ENCODE peak calls at places on chromosomes 3 and 15, in four cellular contexts. V is fibroblast of lung, B is endothelial cell of umbilical vein, I is heart right ventricle. F is an unnamed sample.

GRCh38 chr3:107408513-107408912 is 31.3 kb downstream of the CCDC54 start:
- DNase-seq in V (no peak), B (no peak), I (no peak), F (no peak)

GRCh38 chr3:143974181-143974876 is 2.7 kb downstream of the DIPK2A start:
- DNase-seq in I (no peak), B (peak; percentile 51), V (no peak), F (no peak)

GRCh38 chr3:112769624-112770023 is 77.0 kb downstream of the CD200R1L start:
- DNase-seq in B (no peak), I (no peak), V (peak; percentile 69), F (no peak)

GRCh38 chr15:91942676-91943417 is 89.3 kb downstream of the SLCO3A1 start:
- DNase-seq in I (peak; percentile 63), B (no peak), V (peak; percentile 85), F (no peak)

GRCh38 chr3:72311425-72311824 is 526.5 kb upstream of the PROK2 start:
- DNase-seq in B (no peak), I (no peak), V (no peak), F (no peak)

GRCh38 chr15:67744331-67745058 is 80.8 kb upstream of the SKOR1 start:
- DNase-seq in B (no peak), V (peak; percentile 39), I (no peak), F (no peak)

GRCh38 chr15:96774216-96774615 is 443.7 kb downstream of the NR2F2 start:
- DNase-seq in V (no peak), I (no peak), B (no peak), F (no peak)

GRCh38 chr3:127722928-127723603 is 50.3 kb downstream of the ABTB1 start:
- DNase-seq in I (no peak), B (no peak), V (no peak), F (no peak)

GRCh38 chr15:50993598-50993997 is 85.1 kb downstream of the AP4E1 start:
- DNase-seq in I (no peak), V (peak; percentile 63), B (no peak), F (no peak)

GRCh38 chr3:155079795-155080546 is at the start of gene MME:
- DNase-seq in B (peak; percentile 69), V (peak; percentile 52), I (peak; percentile 50), F (no peak)

GRCh38 chr3:851098-851790 is 241.6 kb upstream of the CNTN6 start:
- DNase-seq in B (no peak), I (no peak), V (no peak), F (no peak)

GRCh38 chr15:36335211-36335610 is 244.2 kb upstream of the CDIN1 start:
- DNase-seq in V (no peak), B (no peak), I (no peak), F (no peak)
- H3K27ac ChIP-seq in V (no peak overlapping the region), B (no peak overlapping the region), I (no peak overlapping the region), F (no peak overlapping the region)

GRCh38 chr3:108527109-108527508 is 16.7 kb upstream of the MYH15 start:
- DNase-seq in V (no peak), I (no peak), B (no peak), F (no peak)

GRCh38 chr3:108524547-108524946 is 14.2 kb upstream of the MYH15 start:
- DNase-seq in I (no peak), V (no peak), B (no peak), F (no peak)

GRCh38 chr3:108527827-108528226 is 17.4 kb upstream of the MYH15 start:
- DNase-seq in I (no peak), V (no peak), B (no peak), F (no peak)

GRCh38 chr3:108528459-108529231 is 18.2 kb upstream of the MYH15 start:
- DNase-seq in I (no peak), B (no peak), V (no peak), F (no peak)
- H3K27ac ChIP-seq in I (peak overlapping the region; percentile 71), B (no peak overlapping the region), V (no peak overlapping the region), F (no peak overlapping the region)

GRCh38 chr3:10568549-10568948 is 63.2 kb upstream of the ATP2B2 start:
- DNase-seq in B (no peak), V (no peak), I (no peak), F (no peak)

GRCh38 chr3:10575601-10576160 is 70.3 kb upstream of the ATP2B2 start:
- DNase-seq in B (no peak), I (no peak), V (no peak), F (no peak)

GRCh38 chr3:10577521-10577920 is 72.1 kb upstream of the ATP2B2 start:
- DNase-seq in I (no peak), V (no peak), B (no peak), F (no peak)

GRCh38 chr3:10570196-10570946 is 65.0 kb upstream of the ATP2B2 start:
- DNase-seq in V (peak; percentile 14), I (peak; percentile 50), B (no peak), F (no peak)

DNA sequence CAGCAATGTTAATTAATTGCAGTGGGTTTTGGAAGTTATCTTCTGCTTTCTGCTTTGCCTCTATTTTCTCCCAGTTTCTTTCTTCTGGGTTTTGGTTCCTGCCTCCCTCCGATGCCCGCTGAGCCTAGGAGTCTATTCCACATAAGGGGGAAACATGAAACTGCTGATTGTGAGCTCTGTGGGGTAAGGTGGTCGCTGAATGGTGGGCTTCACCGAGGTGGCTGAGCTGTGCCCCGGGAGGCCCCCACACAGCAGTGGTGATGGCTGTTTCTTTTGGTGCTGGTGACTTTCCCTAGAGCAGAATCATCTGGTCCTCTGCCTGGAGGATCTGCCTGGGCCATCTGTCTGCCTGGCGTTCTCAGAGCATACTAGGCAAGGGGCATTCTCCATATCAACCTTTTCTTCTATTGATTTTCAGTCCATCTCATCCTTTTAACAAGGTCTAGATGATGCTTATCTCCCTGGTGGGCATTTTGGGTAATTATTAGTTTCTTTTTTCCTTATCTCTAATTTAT is 68.8 kb upstream of the ATP2B2 start:
- DNase-seq in V (no peak), I (no peak), B (no peak), F (no peak)
- H3K27ac ChIP-seq in V (no peak overlapping the region), I (no peak overlapping the region), B (no peak overlapping the region), F (no peak overlapping the region)

GRCh38 chr3:23834082-23834870 is 28.5 kb downstream of the UBE2E1 start:
- DNase-seq in B (peak; percentile 45), V (no peak), I (no peak), F (no peak)
- H3K27ac ChIP-seq in B (no peak overlapping the region), V (no peak overlapping the region), I (no peak overlapping the region), F (no peak overlapping the region)

GRCh38 chr15:40338921-40339620 is 1.7 kb downstream of the CCDC9B start:
- DNase-seq in B (peak; percentile 19), V (peak; percentile 96), I (no peak), F (peak; percentile 62)

GRCh38 chr15:40340038-40340739 is 550 bp downstream of the CCDC9B start:
- DNase-seq in V (peak; percentile 81), I (peak; percentile 91), B (peak; percentile 67), F (no peak)

GRCh38 chr15:40338041-40338657 is 2.6 kb downstream of the CCDC9B start:
- DNase-seq in B (peak; percentile 75), V (peak; percentile 63), I (peak; percentile 78), F (no peak)

GRCh38 chr15:40340740-40341400 is at the start of gene CCDC9B:
- DNase-seq in V (peak; percentile 81), I (peak; percentile 93), B (peak; percentile 85), F (peak; percentile 85)

GRCh38 chr15:40339621-40339945 is 1.2 kb downstream of the CCDC9B start:
- DNase-seq in V (no peak), B (no peak), I (no peak), F (no peak)
- H3K27ac ChIP-seq in V (peak overlapping the region; percentile 95), B (peak overlapping the region; percentile 94), I (peak overlapping the region; percentile 99), F (peak overlapping the region; percentile 97)

DNA sequence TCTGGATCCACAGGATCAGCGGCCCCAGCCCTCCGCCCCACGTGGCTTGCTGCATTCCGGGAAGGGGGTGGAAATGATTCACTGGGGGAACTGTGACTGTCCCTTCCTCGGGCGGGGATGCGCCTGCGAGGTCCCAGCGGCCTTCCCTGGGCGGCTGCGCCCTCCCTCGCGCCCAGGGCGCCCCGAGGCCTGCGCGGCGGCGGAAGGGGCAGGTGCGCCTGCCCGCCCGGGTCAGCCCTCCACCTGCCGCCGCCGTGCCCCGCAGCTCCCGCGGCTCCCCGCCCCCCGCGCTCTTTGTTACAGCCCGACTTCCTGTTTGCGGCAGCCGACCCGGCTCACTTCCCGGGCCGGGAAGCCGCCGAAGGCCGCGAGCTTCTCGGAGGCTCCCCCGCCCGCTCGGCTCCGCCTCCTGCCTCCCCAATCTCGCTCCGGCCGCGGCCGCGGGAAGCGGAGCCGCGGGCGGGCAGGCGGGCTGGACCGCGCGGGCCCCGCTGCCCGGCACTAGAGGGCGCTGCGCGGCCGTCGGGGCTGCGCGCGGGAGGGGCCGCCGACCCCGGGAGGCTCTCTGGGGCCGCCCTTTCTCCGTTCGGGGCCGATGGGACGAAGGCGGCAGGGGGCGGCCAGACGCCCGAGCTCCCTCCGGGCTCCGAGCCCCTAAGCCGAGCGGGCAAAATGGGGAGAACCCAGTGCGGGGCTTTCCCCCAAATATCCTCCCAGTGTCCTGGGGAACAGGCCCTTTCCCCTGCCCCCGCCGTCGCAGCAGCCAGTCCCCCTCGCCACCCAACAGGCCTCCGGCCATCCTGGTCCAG is 11.5 kb upstream of the CHAC1 start:
- DNase-seq in I (peak; percentile 84), B (peak; percentile 88), V (peak; percentile 70), F (no peak)
- H3K27ac ChIP-seq in I (peak overlapping the region; percentile 95), B (peak overlapping the region; percentile 80), V (peak overlapping the region; percentile 78), F (peak overlapping the region; percentile 70)

GRCh38 chr3:185152433-185153169 is at the start of gene C3orf70:
- DNase-seq in B (peak; percentile 40), I (peak; percentile 76), V (peak; percentile 65), F (peak; percentile 35)
- H3K27ac ChIP-seq in B (no peak within 1 kb of the TSS), I (peak within 1 kb of the TSS; percentile 88), V (peak within 1 kb of the TSS; percentile 46), F (peak within 1 kb of the TSS; percentile 90)

DNA sequence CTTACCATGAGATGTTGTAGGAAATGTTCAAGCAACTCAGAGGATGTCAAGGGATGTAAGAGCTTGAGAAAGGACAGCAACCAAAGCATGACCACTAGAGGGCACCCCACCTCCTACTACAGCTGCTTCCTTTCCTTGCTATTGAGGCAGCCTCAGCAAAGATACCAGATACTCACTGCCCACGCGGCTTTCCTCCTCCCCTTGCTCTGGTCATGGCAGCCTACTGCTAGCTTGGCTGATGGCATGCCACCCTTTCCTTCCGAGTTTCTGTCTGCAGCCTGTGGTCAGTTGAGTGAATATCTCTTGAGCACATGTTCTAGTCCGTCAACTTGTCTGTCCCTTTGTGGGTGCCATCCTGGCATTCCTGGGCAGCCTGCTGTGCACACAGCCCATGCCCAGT is 4.4 kb upstream of the CXCR6 start:
- DNase-seq in V (peak; percentile 80), B (peak; percentile 86), I (peak; percentile 59), F (peak; percentile 81)
- H3K27ac ChIP-seq in V (no peak overlapping the region), B (no peak overlapping the region), I (no peak overlapping the region), F (no peak overlapping the region)